ENCODE peak calls at places on chromosomes 12 and 14, in nine cellular contexts. C is PC-3; I is keratinocyte; E is CD8-positive, alpha-beta T cell; F is DND-41; P is right atrium auricular region; Q is upper lobe of right lung; N is cardiac muscle cell; K is breast epithelium. L is an unnamed sample.

GRCh38 chr12:110966081-110966760 is 45.8 kb upstream of the MYL2 start:
- DNase-seq in P (no peak), C (no peak), K (no peak), F (no peak), Q (no peak), E (no peak), I (no peak), N (no peak), L (no peak)

GRCh38 chr12:19036673-19037357 is 92.7 kb upstream of the PLEKHA5 start:
- DNase-seq in C (no peak), I (no peak), N (peak; percentile 72), K (no peak), P (no peak), E (no peak), Q (no peak), F (no peak), L (no peak)

GRCh38 chr12:64531665-64532334 is 78.5 kb upstream of the RASSF3 start:
- DNase-seq in E (no peak), F (no peak), I (no peak), C (no peak), P (no peak), N (no peak), K (no peak), Q (no peak), L (no peak)

GRCh38 chr12:70561550-70561949 is 75.7 kb downstream of the PTPRB start:
- DNase-seq in F (no peak), Q (no peak), N (no peak), I (no peak), C (no peak), P (no peak), E (no peak), K (no peak), L (no peak)

GRCh38 chr12:116853507-116853906 is 27.7 kb downstream of the HRK start:
- DNase-seq in I (no peak), K (no peak), N (no peak), E (no peak), Q (no peak), F (peak; percentile 51), P (no peak), C (no peak), L (no peak)

GRCh38 chr14:60561845-60562746 is 53.1 kb downstream of the SIX6 start:
- DNase-seq in C (peak; percentile 94), I (peak; percentile 9), K (no peak), E (no peak), Q (no peak), P (no peak), F (peak; percentile 10), N (peak; percentile 79), L (no peak)

GRCh38 chr14:70317091-70317968 is 42.2 kb downstream of the COX16 start:
- DNase-seq in Q (no peak), P (no peak), F (no peak), K (no peak), E (no peak), C (no peak), N (no peak), I (no peak), L (no peak)

GRCh38 chr12:114982760-114983159 is 298.8 kb upstream of the TBX3 start:
- DNase-seq in E (no peak), P (no peak), Q (no peak), I (no peak), C (no peak), K (no peak), F (no peak), N (peak; percentile 22), L (no peak)

GRCh38 chr12:106138646-106139421 is at the start of gene NUAK1:
- DNase-seq in I (no peak), C (peak; percentile 54), K (no peak), N (peak; percentile 87), F (no peak), E (no peak), Q (peak; percentile 79), P (peak; percentile 73), L (no peak)

GRCh38 chr12:120194534-120195395 is at the start of gene GCN1:
- DNase-seq in P (peak; percentile 79), F (peak; percentile 87), N (peak; percentile 83), I (no peak), Q (peak; percentile 94), K (peak; percentile 79), E (peak; percentile 94), C (peak; percentile 98), L (peak; percentile 84)

GRCh38 chr14:24274101-24274543 is 2.7 kb upstream of the RABGGTA start:
- DNase-seq in F (no peak), P (no peak), N (no peak), C (peak; percentile 78), I (peak; percentile 95), E (no peak), K (no peak), Q (no peak), L (no peak)

DNA sequence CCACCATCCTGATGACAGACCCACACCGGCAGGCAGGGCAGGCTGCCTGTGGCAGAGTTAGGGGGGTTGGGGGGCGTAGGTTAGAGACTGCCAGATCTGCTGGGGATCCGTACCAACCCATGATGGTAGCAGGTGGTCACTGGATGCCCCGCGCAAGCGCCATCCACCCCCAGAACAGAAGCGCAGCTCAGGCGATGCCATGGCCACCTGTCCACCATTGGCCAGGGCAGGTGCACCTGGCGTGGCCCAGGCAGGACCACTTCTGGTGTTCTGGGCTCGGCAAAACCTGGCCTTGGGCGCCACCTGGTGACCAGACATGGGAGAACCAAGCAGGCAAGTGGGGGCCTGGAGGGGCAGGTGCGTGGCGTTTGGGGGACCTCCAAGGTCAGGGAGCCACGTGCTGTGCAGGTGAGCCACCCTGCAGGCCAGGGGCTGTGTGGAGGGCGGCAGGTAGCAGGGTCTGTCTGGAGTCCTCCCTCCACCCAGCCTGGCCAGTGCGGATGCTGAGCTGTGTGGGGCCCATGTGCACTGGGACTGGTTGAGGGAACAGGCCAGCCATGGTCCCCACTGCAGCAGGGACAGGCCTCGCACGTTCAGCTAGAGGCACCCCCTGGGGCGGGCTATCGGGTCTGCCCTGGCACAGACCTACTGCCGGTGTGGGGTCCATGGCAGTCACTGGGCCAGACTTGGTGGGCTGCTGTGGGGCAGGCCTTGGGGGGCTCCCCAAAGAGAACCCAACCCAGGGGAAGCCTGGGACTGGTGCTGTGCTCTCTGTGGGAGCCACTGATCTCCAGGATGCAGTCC is 15.6 kb downstream of the BAG5 start:
- DNase-seq in F (peak; percentile 70), K (peak; percentile 78), P (no peak), Q (peak; percentile 88), E (peak; percentile 87), C (peak; percentile 76), I (no peak), N (peak; percentile 69), L (peak; percentile 71)
- TF ChIP-seq CTCF in F (peak; percentile 97), K (peak; percentile 93), P (peak; percentile 94), Q (peak; percentile 87), E (peak; percentile 92), C (peak; percentile 96), I (no peak), N (peak; percentile 80), L (peak; percentile 92)

DNA sequence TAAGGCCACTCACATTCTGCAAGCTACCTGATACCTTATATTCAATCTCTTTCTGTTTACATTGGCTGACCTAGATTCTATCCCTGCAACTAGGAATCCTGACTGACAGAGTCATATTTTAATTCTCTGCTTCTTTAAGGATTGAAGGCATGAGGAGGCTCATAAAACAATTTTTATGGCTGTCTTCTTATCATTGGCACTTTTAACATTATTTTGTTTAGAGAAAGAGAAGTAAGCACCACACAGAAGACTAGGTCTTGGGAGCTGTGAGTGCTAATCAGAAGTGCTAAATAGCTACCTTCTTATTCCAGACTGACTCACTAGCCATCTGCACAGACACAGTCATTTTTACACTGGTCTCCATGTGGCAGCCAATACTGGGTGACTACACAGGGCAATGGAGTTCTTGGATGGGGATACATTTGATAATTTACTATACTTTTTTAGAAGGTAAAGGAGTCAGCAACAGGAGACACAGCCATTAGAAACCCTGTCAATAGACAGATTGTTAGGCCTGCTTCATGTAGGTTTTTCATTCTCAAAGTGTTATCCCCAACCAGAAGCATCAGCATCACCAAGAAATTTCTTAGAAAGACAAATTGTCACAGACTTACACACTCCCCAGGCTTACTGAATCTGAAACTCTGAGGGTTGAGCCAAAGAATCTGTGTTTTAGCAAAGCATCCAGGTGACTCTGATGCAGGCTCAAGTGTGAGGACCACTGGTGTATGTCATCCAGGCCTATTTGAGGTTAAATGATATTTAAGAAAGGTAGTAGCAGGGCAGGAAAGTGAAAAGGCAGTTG is 214.1 kb downstream of the DUSP6 start:
- DNase-seq in C (peak; percentile 61), P (no peak), K (no peak), N (no peak), F (no peak), I (no peak), E (no peak), Q (no peak), L (no peak)
- H3K27ac ChIP-seq in C (peak overlapping the region; percentile 15), P (no peak overlapping the region), K (no peak overlapping the region), N (no peak overlapping the region), F (no peak overlapping the region), I (no peak overlapping the region), E (no peak overlapping the region), Q (no peak overlapping the region), L (no peak overlapping the region)

DNA sequence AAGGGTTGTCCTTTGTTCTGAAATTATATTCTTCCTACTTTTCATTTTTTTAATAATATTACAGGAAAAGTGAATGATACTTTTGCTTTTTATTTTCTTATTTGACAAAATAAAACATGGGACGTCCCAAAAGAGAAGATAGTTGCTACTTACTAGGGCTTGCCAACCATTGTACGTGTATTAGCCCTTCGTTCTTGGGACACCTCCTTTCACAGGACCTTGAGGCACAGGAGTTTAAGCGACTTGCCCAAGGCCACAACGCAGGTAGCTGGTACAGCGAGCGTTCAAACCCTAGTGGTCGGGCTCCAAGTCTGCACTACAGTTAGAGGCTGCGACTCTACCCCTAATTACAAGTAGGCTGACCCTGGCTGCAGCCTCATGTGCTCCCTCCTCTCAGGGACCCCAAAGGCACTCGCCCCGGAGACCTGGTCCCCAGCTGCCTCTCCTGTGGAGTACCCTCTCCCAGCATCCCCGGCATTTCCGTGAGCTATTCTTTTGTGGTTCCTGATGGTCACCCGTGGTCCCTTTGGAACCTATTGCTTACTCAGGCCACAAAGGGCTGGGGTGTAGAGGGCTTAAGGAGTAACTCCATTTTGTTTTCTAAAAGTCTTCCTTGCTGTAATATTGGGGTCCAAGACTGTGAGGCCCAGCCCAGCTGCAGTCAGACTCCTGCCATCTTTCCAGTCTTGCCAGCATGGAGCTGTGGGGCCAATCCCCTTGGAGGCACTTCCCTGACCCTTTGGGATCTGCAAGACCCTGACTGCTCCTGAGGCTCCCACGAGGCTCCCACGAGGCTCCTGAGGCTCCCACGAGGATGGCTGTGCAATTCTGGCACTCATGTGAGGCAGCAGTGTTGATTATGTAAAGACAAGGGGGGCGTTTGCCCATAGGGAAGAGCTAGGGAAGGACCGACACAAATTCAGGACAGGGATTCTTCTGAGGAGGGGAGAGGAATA is 49.7 kb downstream of the IQSEC3 start:
- DNase-seq in N (no peak), K (no peak), P (no peak), E (no peak), Q (no peak), I (no peak), C (no peak), F (no peak), L (no peak)
- H3K9me3 ChIP-seq in N (no peaks in the 10 kb centered on the region), K (no peaks in the 10 kb centered on the region), P (no peaks in the 10 kb centered on the region), E (no peaks in the 10 kb centered on the region), Q (no peaks in the 10 kb centered on the region), I (no peaks in the 10 kb centered on the region), C (no peaks in the 10 kb centered on the region), F (no peaks in the 10 kb centered on the region), L (no peaks in the 10 kb centered on the region)

DNA sequence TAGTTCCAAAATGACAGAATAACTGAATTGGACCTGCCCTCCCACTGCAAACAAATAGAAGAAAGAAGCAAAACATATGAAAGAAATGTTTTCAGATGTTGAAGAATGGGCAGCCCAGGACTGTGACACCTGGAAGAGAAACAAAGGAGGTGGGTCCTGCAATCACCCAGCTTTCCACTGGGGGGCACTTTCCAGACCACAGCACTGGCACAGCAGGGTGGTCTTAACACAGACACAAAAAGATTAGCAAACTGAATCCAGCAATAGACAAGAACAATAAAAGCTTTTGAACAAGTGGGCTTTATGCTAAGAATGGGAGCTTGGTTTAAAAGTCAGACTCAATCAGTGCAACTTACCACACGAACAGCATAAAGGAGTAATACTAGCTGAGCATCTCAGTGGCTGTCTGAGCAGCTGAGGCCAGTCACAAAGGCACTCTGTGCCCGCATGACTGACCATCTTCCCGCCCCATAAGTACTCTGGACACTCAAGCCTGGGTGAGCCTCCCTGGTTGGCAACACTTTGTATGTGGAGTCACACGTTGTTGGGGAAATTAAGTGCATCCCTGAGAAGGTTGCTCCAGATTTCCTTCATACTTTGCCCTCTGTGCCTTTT is 27.7 kb downstream of the JKAMP start:
- DNase-seq in K (no peak), N (peak; percentile 40), P (no peak), I (no peak), E (no peak), C (peak; percentile 50), F (peak; percentile 37), Q (no peak), L (no peak)
- TF ChIP-seq CTCF in K (no peak), N (peak; percentile 61), P (peak; percentile 39), I (peak; percentile 42), E (peak; percentile 48), C (peak; percentile 97), F (peak; percentile 67), Q (peak; percentile 20), L (peak; percentile 31)

L was measured in CD4-positive, alpha-beta T cell.